ENCODE peak calls at places on chromosome 17, in five cellular contexts. A is NCI-H2171; R is DMS79 treated with DMSO at 0.1 percent for 48 hours; J is stimulated activated CD4-positive, alpha-beta T cell treated with anti-CD3 and anti-CD28 coated beads, TNF-alpha, amount 100 ng/mL, for 4 hours; O is fibroblast of lung. K is an unnamed sample.

GRCh38 chr17:40344321-40345160 is 20.0 kb downstream of the GJD3 start:
- DNase-seq in O (no peak), R (no peak), J (no peak), A (no peak), K (no peak)

GRCh38 chr17:56812971-56813388 is 20.7 kb downstream of the C17orf67 start:
- DNase-seq in R (peak), O (no peak), A (peak), J (no peak), K (no peak)

GRCh38 chr17:47615766-47616424 is 33.8 kb upstream of the KPNB1 start:
- DNase-seq in O (peak), R (peak), J (no peak), A (peak), K (no peak)

GRCh38 chr17:28974451-28974850 is 23.1 kb upstream of the PHF12 start:
- DNase-seq in R (no peak), A (no peak), O (no peak), J (no peak), K (no peak)

GRCh38 chr17:82064433-82065192 is 991 bp downstream of the DUS1L start:
- DNase-seq in J (no peak), R (no peak), O (no peak), A (no peak), K (no peak)

GRCh38 chr17:38355256-38355655 is 3.6 kb downstream of the SOCS7 start:
- DNase-seq in A (no peak), J (no peak), O (no peak), R (no peak), K (no peak)

GRCh38 chr17:46841561-46842379 is 9.6 kb upstream of the WNT9B start:
- DNase-seq in O (no peak), A (no peak), R (no peak), J (no peak), K (peak)

GRCh38 chr17:48510761-48511604 is 19.8 kb downstream of the HOXB1 start:
- DNase-seq in J (no peak), O (peak), A (no peak), R (peak), K (no peak)

GRCh38 chr17:58447039-58447975 is 30.0 kb upstream of the RNF43 start:
- DNase-seq in O (peak), A (peak), R (peak), J (peak), K (peak)

GRCh38 chr17:7582401-7583252 is 1.0 kb upstream of the MPDU1 start:
- DNase-seq in R (no peak), A (no peak), J (no peak), O (no peak), K (no peak)

GRCh38 chr17:951388-952132 is 28.0 kb downstream of the NXN start:
- DNase-seq in O (peak), J (no peak), A (no peak), R (no peak), K (no peak)

GRCh38 chr17:1431631-1432104 is 24.4 kb downstream of the CRK start:
- DNase-seq in A (no peak), O (no peak), R (no peak), J (no peak), K (no peak)

GRCh38 chr17:11940904-11941303 is 56.4 kb downstream of the ZNF18 start:
- DNase-seq in A (no peak), R (no peak), J (no peak), O (no peak), K (no peak)

GRCh38 chr17:40122944-40123810 is 1.4 kb downstream of the MSL1 start:
- DNase-seq in J (no peak), R (peak), O (peak), A (peak), K (peak)

GRCh38 chr17:30586818-30587595 is 109.8 kb downstream of the GOSR1 start:
- DNase-seq in A (no peak), J (no peak), O (peak), R (no peak), K (no peak)

GRCh38 chr17:8150194-8151119 is 1.7 kb downstream of the PER1 start:
- DNase-seq in R (no peak), J (no peak), O (no peak), A (no peak), K (peak)

GRCh38 chr17:78138204-78139060 is 7.8 kb upstream of the C17orf99 start:
- DNase-seq in J (no peak), A (no peak), O (no peak), R (no peak), K (no peak)

GRCh38 chr17:231191-231965 is 49.9 kb upstream of the DOC2B start:
- DNase-seq in J (no peak), A (no peak), R (no peak), O (no peak), K (peak)

GRCh38 chr17:2593846-2594656 is 597 bp downstream of the PAFAH1B1 start:
- DNase-seq in A (peak), R (peak), O (peak), J (peak), K (peak)

GRCh38 chr17:74190807-74191206 is 12.7 kb upstream of the RPL38 start:
- DNase-seq in R (no peak), A (no peak), O (peak), J (no peak), K (no peak)

GRCh38 chr17:43769426-43769825 is 9.4 kb downstream of the DUSP3 start:
- DNase-seq in O (no peak), R (no peak), A (no peak), J (no peak), K (no peak)

GRCh38 chr17:38418693-38419507 is 9.4 kb upstream of the ARHGAP23 start:
- DNase-seq in R (peak), A (no peak), J (no peak), O (no peak), K (peak)